ENCODE peak calls at places on chromosomes 4 and X, in seven cellular contexts. M is NCI-H69; R is natural killer cell; Y is left ventricle myocardium inferior; Z is stimulated activated CD8-positive, alpha-beta memory T cell treated with anti-CD3 and anti-CD28 coated beads, Interleukin-12 subunit alpha, Interleukin-12 subunit beta, amount 100 ng/mL, for 4 hours; X is astrocyte of the spinal cord; E is kidney glomerular epithelial cell. T is an unnamed sample.

GRCh38 chr4:125639182-125639621 is 324.4 kb downstream of the FAT4 start:
- DNase-seq in M (peak), R (no peak), Y (peak), Z (no peak), X (peak), E (no peak), T (no peak)

GRCh38 chrX:21658152-21658737 is at the start of gene KLHL34:
- DNase-seq in M (no peak), R (no peak), Y (peak), Z (no peak), X (no peak), E (no peak), T (no peak)

GRCh38 chr4:185071412-185071811 is 53.1 kb downstream of the HELT start:
- DNase-seq in M (no peak), R (no peak), Y (no peak), Z (no peak), X (no peak), E (no peak), T (no peak)

GRCh38 chr4:113452868-113453620 is 308.5 kb downstream of the CAMK2D start:
- DNase-seq in M (peak), R (no peak), Y (no peak), Z (no peak), X (peak), E (peak), T (no peak)

GRCh38 chr4:26779674-26780073 is 81.0 kb upstream of the STIM2 start:
- DNase-seq in M (peak), R (no peak), Y (no peak), Z (no peak), X (peak), E (no peak), T (no peak)

GRCh38 chr4:89365375-89366170 is 58.0 kb upstream of the GPRIN3 start:
- DNase-seq in M (no peak), R (no peak), Y (no peak), Z (no peak), X (no peak), E (no peak), T (no peak)

GRCh38 chrX:100615015-100615414 is 21.6 kb downstream of the TSPAN6 start:
- DNase-seq in M (peak), R (no peak), Y (no peak), Z (no peak), X (peak), E (peak), T (no peak)

GRCh38 chrX:119643696-119644095 is 37.5 kb upstream of the NKRF start:
- DNase-seq in M (no peak), R (no peak), Y (no peak), Z (no peak), X (no peak), E (no peak), T (no peak)

GRCh38 chr4:83071116-83071515 is 36.1 kb downstream of the COPS4 start:
- DNase-seq in M (peak), R (no peak), Y (no peak), Z (no peak), X (peak), E (no peak), T (no peak)

GRCh38 chr4:40645576-40645975 is 15.9 kb upstream of the RBM47 start:
- DNase-seq in M (no peak), R (no peak), Y (no peak), Z (no peak), X (no peak), E (no peak), T (no peak)

GRCh38 chrX:96004386-96004785 is 680.3 kb upstream of the DIAPH2 start:
- DNase-seq in M (no peak), R (no peak), Y (no peak), Z (no peak), X (peak), E (peak), T (no peak)

GRCh38 chr4:123649644-123650356 is 253.2 kb downstream of the SPRY1 start:
- DNase-seq in M (peak), R (no peak), Y (no peak), Z (no peak), X (peak), E (peak), T (no peak)

GRCh38 chr4:71709961-71710360 is 73.9 kb downstream of the GC start:
- DNase-seq in M (no peak), R (no peak), Y (no peak), Z (no peak), X (no peak), E (no peak), T (no peak)

GRCh38 chr4:168886361-168886760 is 123.7 kb downstream of the CBR4 start:
- DNase-seq in M (no peak), R (no peak), Y (no peak), Z (no peak), X (peak), E (peak), T (no peak)

GRCh38 chrX:104427693-104428092 is 138.3 kb upstream of the IL1RAPL2 start:
- DNase-seq in M (no peak), R (no peak), Y (no peak), Z (no peak), X (no peak), E (no peak), T (no peak)

GRCh38 chr4:3868146-3868840 is 102.1 kb downstream of the ADRA2C start:
- DNase-seq in M (no peak), R (no peak), Y (peak), Z (no peak), X (no peak), E (no peak), T (no peak)

GRCh38 chr4:13860126-13860525 is 232.6 kb upstream of the BOD1L1 start:
- DNase-seq in M (no peak), R (no peak), Y (no peak), Z (no peak), X (no peak), E (no peak), T (no peak)

GRCh38 chrX:29627833-29628232 is 587.5 kb upstream of the MAGEB2 start:
- DNase-seq in M (no peak), R (no peak), Y (no peak), Z (no peak), X (no peak), E (no peak), T (no peak)

GRCh38 chrX:149003863-149004660 is 501.0 kb downstream of the IDS start:
- DNase-seq in M (no peak), R (no peak), Y (no peak), Z (no peak), X (peak), E (no peak), T (no peak)

GRCh38 chr4:30605616-30606015 is 114.6 kb upstream of the PCDH7 start:
- DNase-seq in M (no peak), R (no peak), Y (no peak), Z (no peak), X (peak), E (no peak), T (no peak)

GRCh38 chrX:87693204-87693603 is 175.6 kb downstream of the KLHL4 start:
- DNase-seq in M (no peak), R (no peak), Y (no peak), Z (no peak), X (no peak), E (no peak), T (no peak)

GRCh38 chrX:122850326-122850725 is 333.8 kb upstream of the GRIA3 start:
- DNase-seq in M (no peak), R (no peak), Y (no peak), Z (no peak), X (peak), E (no peak), T (no peak)

GRCh38 chr4:105474110-105474518 is 252 bp upstream of the PPA2 start:
- DNase-seq in M (no peak), R (no peak), Y (peak), Z (no peak), X (peak), E (peak), T (no peak)

GRCh38 chr4:121154103-121154515 is 10.0 kb downstream of the TNIP3 start:
- DNase-seq in M (no peak), R (no peak), Y (no peak), Z (no peak), X (no peak), E (no peak), T (no peak)

GRCh38 chr4:6472387-6473263 is at the start of gene PPP2R2C:
- DNase-seq in M (peak), R (no peak), Y (no peak), Z (no peak), X (no peak), E (no peak), T (no peak)

GRCh38 chr4:146763560-146763959 is 124.9 kb downstream of the POU4F2 start:
- DNase-seq in M (no peak), R (no peak), Y (no peak), Z (no peak), X (no peak), E (no peak), T (no peak)

GRCh38 chrX:274904-275475 is 6.2 kb upstream of the PLCXD1 start:
- DNase-seq in M (no peak), R (no peak), Y (no peak), Z (no peak), X (no peak), E (no peak), T (no peak)

GRCh38 chr4:121156822-121157769 is 7.0 kb downstream of the TNIP3 start:
- DNase-seq in M (no peak), R (peak), Y (peak), Z (peak), X (no peak), E (no peak), T (no peak)

GRCh38 chr4:129342820-129343219 is 246.9 kb downstream of the C4orf33 start:
- DNase-seq in M (no peak), R (no peak), Y (no peak), Z (no peak), X (peak), E (peak), T (no peak)

GRCh38 chrX:12567857-12568256 is 223.4 kb upstream of the PRPS2 start:
- DNase-seq in M (peak), R (no peak), Y (no peak), Z (no peak), X (peak), E (no peak), T (no peak)

GRCh38 chr4:80086296-80086695 is 13.3 kb upstream of the ANTXR2 start:
- DNase-seq in M (no peak), R (no peak), Y (no peak), Z (no peak), X (no peak), E (no peak), T (no peak)

GRCh38 chr4:153448003-153448731 is 18.0 kb upstream of the TMEM131L start:
- DNase-seq in M (peak), R (no peak), Y (no peak), Z (no peak), X (peak), E (no peak), T (no peak)

GRCh38 chr4:15649914-15650545 is 5.1 kb downstream of the FBXL5 start:
- DNase-seq in M (peak), R (peak), Y (no peak), Z (peak), X (peak), E (peak), T (no peak)

GRCh38 chr4:168514249-168514852 is 17.5 kb downstream of the PALLD start:
- DNase-seq in M (peak), R (no peak), Y (no peak), Z (no peak), X (peak), E (peak), T (no peak)

GRCh38 chrX:129661369-129661768 is 6.6 kb upstream of the APLN start:
- DNase-seq in M (no peak), R (no peak), Y (no peak), Z (no peak), X (no peak), E (no peak), T (no peak)

GRCh38 chr4:38004062-38004461 is 43.9 kb downstream of the PTTG2 start:
- DNase-seq in M (no peak), R (no peak), Y (no peak), Z (no peak), X (peak), E (peak), T (no peak)

T was measured in cerebellar nuclear complex.